ENCODE peak calls at places on chromosomes 7 and 10, in nine cellular contexts. Z is astrocyte of the spinal cord; P is CD8-positive, alpha-beta T cell; K is H9; E is PC-9; G is breast epithelium; N is endothelial cell; A is IMR-90; C is H1. J is an unnamed sample.

GRCh38 chr10:44956717-44957706 is 2.6 kb upstream of the RASSF4 start:
- DNase-seq in A (no peak), Z (no peak), P (no peak), K (no peak), N (no peak), G (no peak), E (no peak), C (no peak), J (no peak)

GRCh38 chr10:33612116-33612515 is 277.6 kb upstream of the NRP1 start:
- DNase-seq in K (no peak), A (peak), G (no peak), E (no peak), Z (no peak), P (no peak), N (no peak), C (no peak), J (no peak)

GRCh38 chr10:79255007-79255507 is 92.2 kb upstream of the PPIF start:
- DNase-seq in N (no peak), K (no peak), P (no peak), G (no peak), C (no peak), A (no peak), E (no peak), Z (no peak), J (no peak)

GRCh38 chr10:130105724-130106123 is 4.9 kb downstream of the C10orf143 start:
- DNase-seq in E (no peak), C (peak), A (no peak), P (no peak), G (no peak), Z (no peak), N (peak), K (peak), J (no peak)

GRCh38 chr10:51542863-51543262 is 156.5 kb downstream of the CSTF2T start:
- DNase-seq in K (no peak), G (no peak), E (no peak), P (no peak), A (no peak), C (no peak), N (no peak), Z (no peak), J (no peak)

GRCh38 chr7:133827707-133828580 is 299.2 kb upstream of the LRGUK start:
- DNase-seq in N (no peak), K (no peak), A (peak), P (no peak), C (no peak), Z (no peak), E (no peak), G (no peak), J (no peak)

GRCh38 chr10:127937915-127938440 is 31.1 kb downstream of the PTPRE start:
- DNase-seq in N (no peak), P (no peak), C (no peak), G (no peak), E (no peak), A (no peak), K (no peak), Z (no peak), J (no peak)

GRCh38 chr7:144821069-144821468 is 14.8 kb downstream of the TPK1 start:
- DNase-seq in C (no peak), Z (no peak), E (no peak), G (no peak), N (no peak), P (no peak), A (no peak), K (no peak), J (no peak)

GRCh38 chr7:21566094-21566493 is 23.3 kb downstream of the DNAH11 start:
- DNase-seq in C (no peak), P (no peak), E (no peak), A (no peak), N (no peak), G (no peak), Z (no peak), K (no peak), J (no peak)

GRCh38 chr7:113200281-113200680 is 81.9 kb upstream of the SMIM30 start:
- DNase-seq in Z (no peak), G (no peak), N (no peak), E (no peak), K (no peak), C (no peak), P (no peak), A (no peak), J (no peak)

DNA sequence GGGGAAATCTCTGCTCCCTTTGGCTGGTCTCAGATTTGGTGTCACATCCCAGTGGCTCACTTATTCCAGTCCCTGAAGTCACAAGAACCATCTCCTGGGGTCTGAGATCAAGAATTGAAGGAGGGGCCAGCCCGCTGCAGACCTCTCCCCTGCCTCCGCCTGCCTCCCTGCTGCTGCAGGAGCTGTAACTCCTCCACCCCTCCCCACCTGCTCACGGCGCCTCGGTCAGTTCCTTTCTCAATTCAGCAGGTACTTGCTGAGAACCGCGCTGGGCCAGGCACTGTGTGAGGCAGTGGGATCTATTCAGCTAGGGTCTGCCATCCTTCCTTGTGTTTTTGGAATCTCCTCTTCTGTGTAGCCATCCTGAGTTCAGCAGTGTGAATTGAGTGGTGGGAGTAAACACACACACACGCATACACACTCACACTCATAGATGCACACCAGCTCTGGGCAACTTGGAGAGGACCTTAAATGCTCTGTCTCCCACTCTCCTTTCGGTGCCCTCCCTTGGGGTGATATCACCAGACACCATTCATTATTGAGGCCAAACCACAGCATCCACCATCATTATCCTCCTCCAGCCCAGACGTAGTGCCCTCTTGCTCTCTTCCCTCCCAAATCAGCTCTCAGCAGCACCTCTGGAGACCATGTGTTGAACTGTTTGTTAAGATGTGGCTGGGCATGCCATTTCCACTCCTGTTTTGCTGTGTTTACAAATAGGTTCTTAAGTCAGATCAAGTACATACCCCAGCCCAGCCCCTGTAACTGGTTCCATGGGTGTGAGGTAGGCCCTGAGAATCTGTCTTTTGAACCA is 22.0 kb upstream of the ANKRD2 start:
- DNase-seq in C (no peak), A (no peak), E (no peak), P (no peak), G (no peak), K (peak), N (no peak), Z (no peak), J (no peak)
- TF ChIP-seq CTCF in C (peak), A (no peak), E (no peak), P (no peak), G (no peak), K (no peak), N (no peak), Z (no peak), J (no peak)

GRCh38 chr10:31083765-31084184 is 52.1 kb upstream of the ZNF438 start:
- DNase-seq in G (no peak), P (peak), N (peak), C (peak), K (peak), A (peak), Z (peak), E (peak), J (no peak)
- TF ChIP-seq CTCF in G (no peak), P (no peak), N (peak), C (peak), K (peak), A (peak), Z (peak), E (peak), J (no peak)

GRCh38 chr7:99918959-99919813 is at the start of gene TRIM4:
- DNase-seq in A (peak), N (peak), G (peak), C (peak), E (peak), Z (peak), K (no peak), P (peak), J (peak)
- TF ChIP-seq CTCF in A (peak), N (no peak), G (no peak), C (no peak), E (no peak), Z (peak), K (no peak), P (no peak), J (no peak)

GRCh38 chr7:108455833-108456677 is at the start of gene NRCAM:
- DNase-seq in E (peak), P (peak), N (peak), A (no peak), C (peak), G (no peak), Z (peak), K (peak), J (peak)
- TF ChIP-seq CTCF in E (no peak), P (no peak), N (no peak), A (no peak), C (no peak), G (no peak), Z (no peak), K (no peak), J (no peak)

DNA sequence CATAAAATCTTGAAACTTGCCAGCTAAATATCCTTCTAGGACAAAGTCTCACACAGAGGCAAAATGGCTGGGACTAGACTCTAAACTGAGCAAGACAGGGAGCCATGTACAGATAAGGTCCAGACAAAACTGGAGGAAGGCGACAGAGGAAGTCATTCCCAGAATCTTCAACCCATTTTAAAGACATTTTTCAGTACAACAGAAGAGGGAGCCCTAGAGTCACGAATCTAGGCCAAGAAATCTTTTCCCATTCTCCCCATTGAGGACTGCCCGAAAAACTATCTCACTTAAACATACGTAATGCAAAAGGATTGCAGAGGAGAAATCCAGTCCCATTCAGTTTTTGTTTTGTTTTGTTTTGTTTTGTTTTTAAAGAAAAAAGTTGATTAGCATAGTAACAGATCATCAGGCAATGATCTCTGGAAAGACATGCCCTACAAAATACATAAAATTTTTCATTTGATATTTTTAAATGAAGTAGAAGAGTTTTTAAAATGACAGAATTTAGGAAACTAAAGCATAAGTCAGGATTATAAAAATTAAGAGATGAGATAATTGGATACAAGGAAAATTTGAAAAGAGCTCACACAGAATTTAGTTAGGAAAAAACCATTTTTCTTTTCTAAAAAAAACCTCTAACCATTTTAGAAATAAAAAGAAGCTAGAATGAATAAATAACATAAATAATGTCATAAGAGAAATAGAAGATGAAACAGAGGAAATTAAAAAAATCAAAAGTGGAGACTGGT is 16.9 kb upstream of the PRF1 start:
- DNase-seq in K (no peak), A (peak), G (no peak), N (no peak), Z (peak), P (no peak), C (no peak), E (no peak), J (no peak)
- TF ChIP-seq CTCF in K (peak), A (peak), G (no peak), N (peak), Z (peak), P (no peak), C (peak), E (peak), J (no peak)

GRCh38 chr7:98992076-98992475 is 113.7 kb downstream of the TRRAP start:
- DNase-seq in K (no peak), G (no peak), E (no peak), Z (no peak), P (no peak), C (no peak), N (no peak), A (no peak), J (no peak)

GRCh38 chr7:98991141-98991540 is 112.8 kb downstream of the TRRAP start:
- DNase-seq in K (no peak), N (no peak), E (no peak), G (no peak), P (no peak), A (no peak), Z (no peak), C (no peak), J (no peak)

GRCh38 chr7:98995111-98995510 is 116.8 kb downstream of the TRRAP start:
- DNase-seq in A (no peak), P (no peak), G (no peak), Z (no peak), N (no peak), E (no peak), K (no peak), C (no peak), J (no peak)

GRCh38 chr7:98994046-98994944 is 116.0 kb downstream of the TRRAP start:
- DNase-seq in Z (no peak), P (no peak), N (no peak), A (no peak), G (no peak), E (no peak), C (no peak), K (no peak), J (no peak)

DNA sequence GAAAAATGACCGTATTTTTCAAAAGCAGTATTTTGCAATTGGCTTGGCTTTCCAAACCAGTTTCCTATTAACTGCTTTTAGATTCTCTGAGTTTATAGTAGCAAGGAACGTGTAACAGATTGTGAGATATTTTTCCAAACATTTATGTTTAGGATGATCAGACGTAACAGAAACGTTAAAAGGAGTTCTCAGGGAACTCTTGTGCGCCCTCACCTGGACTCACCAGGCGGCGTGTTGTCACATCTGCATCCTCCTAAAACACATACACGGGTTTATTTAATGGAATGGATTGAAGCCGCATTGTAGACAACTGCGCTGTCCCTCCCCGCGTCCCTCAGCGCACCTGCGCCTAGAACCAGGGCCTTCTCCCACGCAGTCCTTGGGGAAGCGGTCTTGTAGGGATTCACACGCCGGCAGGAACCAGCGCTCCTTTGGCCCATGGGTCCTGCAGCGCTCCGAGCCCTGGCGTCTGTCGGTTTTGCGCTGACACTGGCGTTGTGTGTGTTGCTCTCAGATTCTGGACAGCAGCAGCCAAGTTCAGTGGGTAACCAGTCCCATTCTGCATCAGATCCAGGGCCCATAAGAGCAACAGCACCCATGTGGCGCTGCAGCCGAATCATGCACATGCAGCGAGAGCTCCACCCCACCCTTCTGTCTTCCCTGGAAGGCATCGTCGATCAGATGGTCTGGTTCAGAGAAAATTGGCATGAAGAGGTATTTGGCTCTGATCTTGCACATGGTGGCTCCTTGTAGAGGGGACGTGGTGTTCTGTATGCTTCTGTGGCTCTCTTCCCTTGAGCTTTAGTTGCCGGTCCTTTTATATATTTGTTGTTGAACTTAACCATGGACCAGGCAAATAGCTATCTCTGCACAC is 114.9 kb downstream of the TRRAP start:
- DNase-seq in E (no peak), C (no peak), Z (no peak), N (no peak), P (no peak), K (no peak), A (no peak), G (no peak), J (no peak)
- TF ChIP-seq CTCF in E (no peak), C (no peak), Z (no peak), N (no peak), P (no peak), K (peak), A (no peak), G (no peak), J (no peak)

DNA sequence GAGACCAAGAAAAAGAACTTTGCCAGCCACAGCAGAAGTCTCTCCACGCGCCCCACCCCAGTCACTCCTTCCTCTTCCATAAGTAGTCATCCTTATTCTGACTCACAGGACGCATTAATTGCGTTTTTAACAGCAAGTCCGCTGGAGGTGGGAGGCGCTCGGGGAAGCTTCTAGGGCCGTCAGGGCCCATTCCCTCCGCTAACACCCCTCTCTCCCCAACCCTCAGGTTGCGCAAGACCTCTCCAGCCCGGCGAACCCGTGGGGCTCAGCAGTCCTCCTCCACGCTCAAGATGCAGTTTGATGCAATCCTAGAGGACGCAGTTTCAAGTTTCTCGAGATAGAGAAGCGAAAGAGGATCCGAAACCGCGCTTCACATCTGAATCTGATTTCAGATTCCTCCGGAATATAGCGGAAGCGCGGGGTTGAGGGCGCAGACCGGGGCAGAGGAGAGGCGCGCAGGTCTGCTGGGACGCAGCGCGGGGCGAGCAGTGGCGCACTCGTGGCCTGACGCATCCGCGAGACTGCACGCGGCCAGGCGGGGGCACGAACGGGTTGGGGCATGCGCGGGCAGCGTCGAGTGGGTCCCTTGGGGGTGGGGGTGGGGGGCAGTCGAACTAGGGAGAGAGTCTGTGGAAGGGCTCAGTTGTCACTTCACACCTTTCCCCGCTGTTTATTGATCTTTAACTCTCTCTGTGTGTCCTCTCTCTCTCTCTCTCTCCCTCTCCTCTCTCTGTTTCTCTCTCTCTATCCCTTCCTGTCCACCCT is 37.8 kb upstream of the PSAP start:
- DNase-seq in E (peak), Z (peak), A (peak), C (peak), P (peak), K (peak), N (peak), G (peak), J (no peak)
- TF ChIP-seq CTCF in E (no peak), Z (peak), A (peak), C (no peak), P (no peak), K (no peak), N (no peak), G (no peak), J (no peak)

DNA sequence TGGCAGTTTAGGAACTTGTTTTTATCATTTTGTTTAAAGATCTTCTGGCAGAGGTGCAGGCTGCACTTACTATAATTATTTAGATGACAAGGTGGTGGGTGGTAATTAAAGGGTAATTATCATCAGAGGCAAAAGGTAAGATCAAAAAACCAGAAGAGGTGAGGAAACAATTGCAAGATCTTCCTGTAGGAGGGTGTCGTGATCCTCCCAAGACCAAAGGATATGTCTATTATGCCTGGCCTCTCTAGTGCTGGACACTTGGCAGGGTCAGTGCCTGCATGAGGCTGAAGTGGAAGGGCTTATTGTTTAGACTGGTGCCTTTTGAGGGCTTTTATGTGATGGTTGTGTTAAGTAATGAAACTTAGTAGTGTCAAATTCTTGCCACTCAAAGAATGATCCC is 1.8 kb upstream of the WAPL start:
- DNase-seq in Z (peak), C (no peak), K (no peak), N (no peak), A (peak), E (no peak), P (no peak), G (no peak), J (no peak)
- TF ChIP-seq CTCF in Z (peak), C (peak), K (peak), N (no peak), A (peak), E (peak), P (no peak), G (peak), J (no peak)

J was measured in mesothelial cell of epicardium.